ENCODE peak calls at places on chromosomes 7 and 10, in ten cellular contexts. U, C, R, Z, L, H, F, V, K and I are unnamed samples.
A peak's percentile ranks its signal among the peaks of the same experiment; 100 is the strongest.

GRCh38 chr7:24401628-24402593 is 117.9 kb downstream of the NPY start:
- DNase-seq in U (peak; percentile 13), C (no peak), R (peak; percentile 50), Z (no peak), L (no peak), H (no peak), F (peak; percentile 50), V (no peak), K (no peak), I (peak; percentile 44)

GRCh38 chr7:93945083-93945482 is 23.5 kb downstream of the GNG11 start:
- DNase-seq in U (no peak), C (no peak), R (no peak), Z (no peak), L (no peak), H (no peak), F (no peak), V (no peak), K (no peak), I (no peak)

GRCh38 chr7:117780832-117781231 is 92.4 kb downstream of the CTTNBP2 start:
- DNase-seq in U (no peak), C (no peak), R (peak; percentile 1), Z (no peak), L (no peak), H (no peak), F (peak; percentile 60), V (no peak), K (peak; percentile 31), I (no peak)

GRCh38 chr7:10476642-10477041 is 497.0 kb upstream of the PHF14 start:
- DNase-seq in U (no peak), C (no peak), R (no peak), Z (no peak), L (no peak), H (no peak), F (no peak), V (no peak), K (no peak), I (no peak)

GRCh38 chr10:34628174-34628802 is 186.8 kb downstream of the PARD3 start:
- DNase-seq in U (no peak), C (no peak), R (peak; percentile 56), Z (no peak), L (no peak), H (no peak), F (peak; percentile 26), V (peak; percentile 72), K (peak; percentile 58), I (no peak)

GRCh38 chr7:112985377-112985987 is 101.1 kb downstream of the GPR85 start:
- DNase-seq in U (no peak), C (no peak), R (peak; percentile 52), Z (no peak), L (no peak), H (no peak), F (peak; percentile 78), V (no peak), K (peak; percentile 74), I (peak; percentile 46)

GRCh38 chr7:51246258-51247245 is 70.1 kb downstream of the COBL start:
- DNase-seq in U (no peak), C (no peak), R (no peak), Z (no peak), L (no peak), H (no peak), F (no peak), V (no peak), K (no peak), I (no peak)

GRCh38 chr7:28409716-28410627 is 2.3 kb upstream of the CREB5 start:
- DNase-seq in U (no peak), C (no peak), R (peak; percentile 52), Z (no peak), L (peak; percentile 81), H (no peak), F (peak; percentile 40), V (peak; percentile 34), K (peak; percentile 36), I (peak; percentile 42)

GRCh38 chr7:144027070-144027469 is 21.7 kb upstream of the OR2A5 start:
- DNase-seq in U (no peak), C (no peak), R (peak; percentile 71), Z (no peak), L (no peak), H (no peak), F (peak; percentile 46), V (no peak), K (no peak), I (peak; percentile 29)

GRCh38 chr7:104174798-104175197 is 33.0 kb downstream of the ORC5 start:
- DNase-seq in U (peak; percentile 70), C (no peak), R (no peak), Z (no peak), L (no peak), H (no peak), F (no peak), V (no peak), K (no peak), I (no peak)

GRCh38 chr10:131810805-131811137 is 90.0 kb upstream of the PPP2R2D start:
- DNase-seq in U (no peak), C (no peak), R (no peak), Z (no peak), L (peak; percentile 58), H (no peak), F (no peak), V (no peak), K (no peak), I (no peak)

GRCh38 chr7:37921340-37921805 is 933 bp downstream of the EPDR1 start:
- DNase-seq in U (no peak), C (no peak), R (no peak), Z (peak; percentile 45), L (peak; percentile 74), H (no peak), F (peak; percentile 71), V (peak; percentile 62), K (peak; percentile 64), I (no peak)

GRCh38 chr10:23516530-23516929 is 77.7 kb downstream of the OTUD1 start:
- DNase-seq in U (no peak), C (no peak), R (peak; percentile 23), Z (peak; percentile 4), L (no peak), H (no peak), F (peak; percentile 1), V (peak; percentile 13), K (peak; percentile 15), I (peak; percentile 41)

GRCh38 chr7:140358771-140359095 is 39.6 kb downstream of the SLC37A3 start:
- DNase-seq in U (no peak), C (no peak), R (no peak), Z (no peak), L (no peak), H (no peak), F (no peak), V (no peak), K (no peak), I (no peak)

GRCh38 chr10:7720478-7720877 is 17.4 kb downstream of the ITIH2 start:
- DNase-seq in U (no peak), C (no peak), R (no peak), Z (no peak), L (no peak), H (no peak), F (no peak), V (no peak), K (no peak), I (no peak)

GRCh38 chr7:107580716-107581383 is 804 bp downstream of the BCAP29 start:
- DNase-seq in U (no peak), C (no peak), R (no peak), Z (no peak), L (no peak), H (no peak), F (no peak), V (no peak), K (no peak), I (no peak)

DNA sequence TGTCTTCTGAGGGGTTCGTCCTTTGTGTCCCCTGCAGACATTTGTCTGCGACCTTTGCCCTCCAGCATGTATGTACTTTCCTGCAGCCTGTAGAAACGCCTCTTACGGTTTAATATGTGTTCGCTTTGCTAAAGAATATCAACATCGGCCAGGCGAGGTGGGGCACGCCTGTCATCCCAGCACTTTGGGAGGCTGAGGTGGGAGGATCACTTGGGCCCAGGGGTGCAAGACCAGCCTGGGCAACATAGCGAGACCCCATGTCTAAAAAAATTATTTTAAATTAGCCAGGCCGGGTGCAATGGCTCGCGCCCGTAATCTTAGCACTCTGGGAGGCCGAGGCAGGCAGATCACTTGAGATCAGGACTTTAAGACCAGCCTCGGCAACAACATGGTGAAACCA is 15.5 kb downstream of the ALKBH4 start:
- DNase-seq in U (no peak), C (no peak), R (no peak), Z (no peak), L (no peak), H (no peak), F (no peak), V (no peak), K (no peak), I (no peak)
- H3K4me3 ChIP-seq in U (no peak overlapping the region), C (no peak overlapping the region), R (no peak overlapping the region), Z (no peak overlapping the region), L (no peak overlapping the region), H (no peak overlapping the region), F (no peak overlapping the region), V (no peak overlapping the region), K (no peak overlapping the region), I (no peak overlapping the region)

DNA sequence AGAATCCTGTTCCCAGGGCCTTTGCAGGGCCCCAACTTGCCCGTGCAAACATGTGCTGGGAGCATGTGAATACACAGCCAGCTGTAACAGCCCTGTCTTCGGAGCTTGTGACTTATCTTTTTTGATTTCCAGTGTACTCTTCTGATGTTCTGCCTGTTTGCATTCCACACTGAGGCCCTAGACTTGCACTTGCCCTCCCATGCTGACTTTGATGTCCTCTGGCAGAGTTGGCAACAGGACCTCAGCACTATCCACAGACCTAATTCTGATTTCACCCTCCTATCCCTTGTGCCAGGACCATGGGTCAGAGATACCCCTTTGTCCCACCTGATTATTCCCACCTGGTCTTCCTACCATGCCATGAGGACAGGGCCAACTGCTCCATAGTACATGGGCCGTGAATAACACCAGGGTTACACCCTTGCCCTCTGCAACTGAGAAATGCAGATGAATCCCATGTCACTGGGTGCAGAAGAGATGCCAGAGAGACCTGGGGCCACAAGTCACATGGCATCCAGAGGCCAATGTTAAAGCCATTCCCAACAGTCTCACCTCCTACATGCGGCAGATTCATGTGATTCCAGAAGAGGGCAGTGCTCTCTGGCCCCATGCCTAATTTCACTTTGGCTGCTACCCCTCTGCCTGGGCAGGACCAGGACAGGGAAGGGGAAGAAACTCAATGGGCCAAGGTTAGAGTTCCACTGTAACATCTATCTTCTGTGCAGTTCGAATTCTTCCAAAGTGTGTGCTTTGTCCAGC is 43.0 kb downstream of the SCRN1 start:
- DNase-seq in U (no peak), C (no peak), R (peak; percentile 57), Z (peak; percentile 18), L (no peak), H (no peak), F (peak; percentile 10), V (peak; percentile 57), K (no peak), I (peak; percentile 16)
- TF ChIP-seq CTCF in U (peak; percentile 37), C (peak; percentile 64), R (peak; percentile 38), Z (no peak), L (no peak), H (peak; percentile 19), F (peak; percentile 36), V (peak; percentile 24), K (peak; percentile 61), I (peak; percentile 34)

GRCh38 chr7:74627699-74628411 is 29.7 kb upstream of the GTF2I start:
- DNase-seq in U (no peak), C (no peak), R (peak; percentile 75), Z (no peak), L (no peak), H (no peak), F (peak; percentile 23), V (peak; percentile 63), K (no peak), I (no peak)
- H3K4me3 ChIP-seq in U (no peak overlapping the region), C (no peak overlapping the region), R (no peak overlapping the region), Z (no peak overlapping the region), L (peak overlapping the region; percentile 1), H (no peak overlapping the region), F (no peak overlapping the region), V (no peak overlapping the region), K (no peak overlapping the region), I (no peak overlapping the region)

GRCh38 chr7:97218767-97219166 is 101.3 kb downstream of the SDHAF3 start:
- DNase-seq in U (no peak), C (no peak), R (no peak), Z (no peak), L (no peak), H (no peak), F (no peak), V (no peak), K (no peak), I (no peak)
- TF ChIP-seq CTCF in U (no peak), C (no peak), R (no peak), Z (no peak), L (no peak), H (no peak), F (no peak), V (no peak), K (no peak), I (no peak)